ENCODE peak calls at places on chromosomes 16 and 17, in four cellular contexts. One of them, this sample, is unnamed.

GRCh38 chr16:66161942-66162341 is 204.5 kb upstream of the CDH5 start:
- DNase-seq in stimulated activated naive CD4-positive, alpha-beta T cell: no peak
- DNase-seq in T-helper 17 cell: no peak
- DNase-seq in NCI-H1092 treated with DMSO at 0.1 percent for 48 hours: no peak
- DNase-seq in this sample: no peak

GRCh38 chr17:58302919-58303551 is 22.3 kb upstream of the MPO start:
- DNase-seq in NCI-H1092 treated with DMSO at 0.1 percent for 48 hours: no peak
- DNase-seq in T-helper 17 cell: no peak
- DNase-seq in stimulated activated naive CD4-positive, alpha-beta T cell: no peak
- DNase-seq in this sample: no peak

GRCh38 chr17:81720267-81721071 is 8.4 kb downstream of the SLC25A10 start:
- DNase-seq in stimulated activated naive CD4-positive, alpha-beta T cell: no peak
- DNase-seq in NCI-H1092 treated with DMSO at 0.1 percent for 48 hours: no peak
- DNase-seq in T-helper 17 cell: no peak
- DNase-seq in this sample: no peak

GRCh38 chr17:74519951-74520553 is 11.2 kb downstream of the CD300LB start:
- DNase-seq in NCI-H1092 treated with DMSO at 0.1 percent for 48 hours: no peak
- DNase-seq in stimulated activated naive CD4-positive, alpha-beta T cell: no peak
- DNase-seq in T-helper 17 cell: no peak
- DNase-seq in this sample: no peak

GRCh38 chr16:86931410-86931941 is 353.1 kb downstream of the FOXL1 start:
- DNase-seq in stimulated activated naive CD4-positive, alpha-beta T cell: no peak
- DNase-seq in T-helper 17 cell: no peak
- DNase-seq in NCI-H1092 treated with DMSO at 0.1 percent for 48 hours: no peak
- DNase-seq in this sample: peak

GRCh38 chr17:50055426-50056216 is at the start of gene ITGA3:
- DNase-seq in stimulated activated naive CD4-positive, alpha-beta T cell: peak
- DNase-seq in NCI-H1092 treated with DMSO at 0.1 percent for 48 hours: peak
- DNase-seq in T-helper 17 cell: peak
- DNase-seq in this sample: peak

GRCh38 chr16:73743665-73744496 is 552.7 kb upstream of the PSMD7 start:
- DNase-seq in T-helper 17 cell: no peak
- DNase-seq in NCI-H1092 treated with DMSO at 0.1 percent for 48 hours: peak
- DNase-seq in stimulated activated naive CD4-positive, alpha-beta T cell: no peak
- DNase-seq in this sample: no peak

GRCh38 chr17:70344356-70345060 is 175.2 kb downstream of the KCNJ2 start:
- DNase-seq in stimulated activated naive CD4-positive, alpha-beta T cell: no peak
- DNase-seq in NCI-H1092 treated with DMSO at 0.1 percent for 48 hours: no peak
- DNase-seq in T-helper 17 cell: no peak
- DNase-seq in this sample: no peak

GRCh38 chr16:58022601-58023371 is 2.8 kb upstream of the MMP15 start:
- DNase-seq in stimulated activated naive CD4-positive, alpha-beta T cell: no peak
- DNase-seq in NCI-H1092 treated with DMSO at 0.1 percent for 48 hours: peak
- DNase-seq in T-helper 17 cell: no peak
- DNase-seq in this sample: peak

This sample was measured in NCI-H1105 treated with DMSO at 0.1 percent for 48 hours.